ENCODE peak calls at places on chromosomes 1 and 21, in four cellular contexts. T is stimulated activated CD8-positive, alpha-beta memory T cell treated with anti-CD3 and anti-CD28 coated beads, Interleukin-7, amount 100 ng/mL, for 24 hours; E is hepatocyte; J is activated T-helper 1 cell treated with anti-CD3 and anti-CD28 coated beads, Interleukin-12 subunit alpha, Interleukin-12 subunit beta, Interleukin-2, Interleukin-4 antibody, amounts not matched to agents 30 ng/mL and 10 ng/mL and 1 ng/mL, durations not matched to agents 14 hours and 24 hours and 36 hours. H is an unnamed sample.

GRCh38 chr1:169959696-169960095 is 66.0 kb upstream of the SCYL3 start:
- DNase-seq in J (no peak), E (no peak), T (no peak), H (no peak)

GRCh38 chr1:7495894-7496293 is 275.2 kb upstream of the VAMP3 start:
- DNase-seq in E (no peak), T (no peak), J (no peak), H (no peak)

GRCh38 chr1:168693197-168693871 is 35.7 kb downstream of the DPT start:
- DNase-seq in E (peak), T (no peak), J (no peak), H (no peak)

GRCh38 chr1:87127131-87127530 is 201.5 kb upstream of the LMO4 start:
- DNase-seq in J (no peak), T (no peak), E (no peak), H (no peak)

GRCh38 chr21:44894687-44895302 is 21.3 kb upstream of the PTTG1IP start:
- DNase-seq in J (no peak), T (no peak), E (no peak), H (no peak)

GRCh38 chr1:198678901-198679329 is 40.1 kb downstream of the PTPRC start:
- DNase-seq in E (no peak), T (no peak), J (no peak), H (no peak)

GRCh38 chr1:207172321-207172720 is 68.3 kb downstream of the C4BPA start:
- DNase-seq in J (no peak), E (no peak), T (no peak), H (no peak)

GRCh38 chr1:207309775-207310273 is 11.7 kb upstream of the CD55 start:
- DNase-seq in E (peak), T (no peak), J (no peak), H (no peak)

GRCh38 chr1:90104941-90105593 is 110.2 kb downstream of the ZNF326 start:
- DNase-seq in J (no peak), E (no peak), T (no peak), H (no peak)

GRCh38 chr21:35987475-35987874 is 72.9 kb downstream of the SETD4 start:
- DNase-seq in T (no peak), J (no peak), E (peak), H (no peak)

GRCh38 chr1:51946300-51946699 is 44.2 kb downstream of the RAB3B start:
- DNase-seq in T (no peak), J (no peak), E (no peak), H (no peak)

GRCh38 chr21:35244514-35244913 is 195.4 kb upstream of the RUNX1 start:
- DNase-seq in T (no peak), J (no peak), E (no peak), H (no peak)

GRCh38 chr1:65799601-65800000 is 6.9 kb downstream of the PDE4B start:
- DNase-seq in T (no peak), J (no peak), E (no peak), H (no peak)

GRCh38 chr1:204915856-204916485 is 45.3 kb downstream of the NFASC start:
- DNase-seq in J (no peak), T (no peak), E (no peak), H (no peak)

GRCh38 chr21:31671146-31671716 is 11.7 kb downstream of the SOD1 start:
- DNase-seq in E (no peak), T (no peak), J (no peak), H (no peak)

GRCh38 chr1:13573586-13573985 is 10.0 kb upstream of the PDPN start:
- DNase-seq in J (no peak), T (no peak), E (no peak), H (no peak)

GRCh38 chr1:82377201-82377884 is 576.6 kb downstream of the ADGRL2 start:
- DNase-seq in J (no peak), T (no peak), E (peak), H (no peak)

GRCh38 chr21:25127007-25127406 is 480.3 kb downstream of the MRPL39 start:
- DNase-seq in J (no peak), E (no peak), T (no peak), H (no peak)

GRCh38 chr1:219945795-219946194 is 17.4 kb upstream of the SLC30A10 start:
- DNase-seq in E (no peak), J (no peak), T (no peak), H (no peak)

GRCh38 chr1:28518000-28518744 is 12.3 kb downstream of the RCC1 start:
- DNase-seq in T (peak), J (peak), E (peak), H (peak)